ENCODE peak calls at places on chromosomes 2 and 18, in eight cellular contexts. M is HCT116, D is right cardiac atrium, K is breast epithelium, E is psoas muscle, Q is hepatocyte, T is gastrocnemius medialis, R is kidney. P is an unnamed sample. For H3K4me1 and H3K9me3, the result is how much of the 10 kb centered on the place peaks cover.

GRCh38 chr2:173184031-173185004 is 108.7 kb downstream of the MAP3K20 start:
- DNase-seq in M (peak), D (peak), K (no peak), E (peak), Q (peak), T (peak), R (no peak), P (peak)

GRCh38 chr2:191245869-191246531 is 796 bp downstream of the MYO1B start:
- DNase-seq in M (peak), D (peak), K (peak), E (peak), Q (peak), T (peak), R (peak), P (peak)

GRCh38 chr2:33666879-33667278 is 67.8 kb upstream of the FAM98A start:
- DNase-seq in M (no peak), D (peak), K (no peak), E (no peak), Q (no peak), T (no peak), R (no peak), P (no peak)

GRCh38 chr2:145744541-145745386 is 1224.8 kb upstream of the ZEB2 start:
- DNase-seq in M (no peak), D (no peak), K (no peak), E (no peak), Q (peak), T (no peak), R (no peak), P (no peak)

GRCh38 chr2:239225921-239226561 is 174.8 kb downstream of the HDAC4 start:
- DNase-seq in M (no peak), D (no peak), K (no peak), E (peak), Q (peak), T (no peak), R (no peak), P (no peak)

GRCh38 chr2:3730646-3731045 is 27.3 kb downstream of the DCDC2C start:
- DNase-seq in M (no peak), D (no peak), K (no peak), E (no peak), Q (no peak), T (no peak), R (no peak), P (no peak)

GRCh38 chr2:54597153-54597827 is 126.2 kb upstream of the EML6 start:
- DNase-seq in M (no peak), D (peak), K (no peak), E (peak), Q (no peak), T (peak), R (no peak), P (peak)

GRCh38 chr2:216991563-216991962 is 131.7 kb upstream of the TNP1 start:
- DNase-seq in M (no peak), D (peak), K (no peak), E (peak), Q (no peak), T (peak), R (peak), P (peak)

GRCh38 chr2:26352892-26353291 is 6.3 kb upstream of the ADGRF3 start:
- DNase-seq in M (peak), D (no peak), K (no peak), E (no peak), Q (no peak), T (no peak), R (no peak), P (no peak)

GRCh38 chr18:3593381-3593903 is 143.5 kb downstream of the TGIF1 start:
- DNase-seq in M (no peak), D (peak), K (peak), E (no peak), Q (no peak), T (no peak), R (no peak), P (no peak)

GRCh38 chr18:58043452-58044369 is at the start of gene NEDD4L:
- DNase-seq in M (peak), D (peak), K (peak), E (peak), Q (peak), T (peak), R (peak), P (peak)

GRCh38 chr2:108212671-108213070 is 27.1 kb upstream of the SULT1C3 start:
- DNase-seq in M (no peak), D (no peak), K (no peak), E (no peak), Q (no peak), T (no peak), R (no peak), P (no peak)

GRCh38 chr18:12657849-12658829 is at the start of gene SPIRE1:
- DNase-seq in M (no peak), D (peak), K (peak), E (peak), Q (peak), T (peak), R (peak), P (peak)

GRCh38 chr2:38074775-38075435 is 1.0 kb downstream of the CYP1B1 start:
- DNase-seq in M (no peak), D (peak), K (no peak), E (peak), Q (peak), T (no peak), R (peak), P (peak)

DNA sequence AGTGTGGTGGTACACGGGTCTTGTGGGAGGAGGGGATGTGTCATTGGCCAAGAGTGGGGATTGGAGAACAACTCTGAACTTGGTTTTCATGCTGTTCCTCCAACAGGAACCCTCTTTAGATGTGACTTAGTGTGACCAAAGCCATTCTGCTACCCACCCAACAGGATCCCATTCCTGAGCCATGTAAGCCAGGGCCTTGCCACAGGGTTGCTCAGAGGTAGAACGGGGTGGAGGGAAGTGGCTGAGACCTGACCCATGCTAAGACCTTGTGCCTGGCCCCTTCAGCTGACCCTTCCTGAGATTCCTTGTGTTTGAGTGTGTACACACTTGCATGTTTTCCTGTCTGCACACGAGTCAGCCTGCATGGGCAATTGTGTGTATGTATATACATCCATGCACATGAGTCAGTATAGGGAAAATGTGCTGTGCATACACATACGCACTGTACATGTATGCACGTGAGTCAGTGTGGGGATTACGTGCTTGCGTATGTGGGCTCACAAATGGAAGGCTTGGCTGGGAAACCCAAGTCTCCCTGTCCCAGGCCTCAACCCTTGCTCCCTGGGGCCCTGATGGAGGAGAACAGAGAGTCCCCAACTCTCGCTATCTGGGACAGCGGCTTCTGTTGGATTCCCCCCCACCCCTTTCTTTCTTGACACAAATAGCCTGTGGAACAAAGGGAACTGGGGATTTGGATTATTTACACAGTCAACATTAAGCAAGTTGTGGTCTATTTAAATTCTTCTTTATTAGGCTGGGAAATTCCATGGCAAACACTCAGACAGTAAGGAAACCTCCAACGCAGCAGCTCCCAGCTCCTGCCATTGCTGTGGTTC is 339.8 kb downstream of the DYSF start:
- DNase-seq in M (no peak), D (no peak), K (no peak), E (no peak), Q (peak), T (no peak), R (no peak), P (no peak)
- H3K4me1 ChIP-seq in M (under half), D (under half), K (under half), E (under half), Q (under half), T (under half), R (under half), P (under half)

DNA sequence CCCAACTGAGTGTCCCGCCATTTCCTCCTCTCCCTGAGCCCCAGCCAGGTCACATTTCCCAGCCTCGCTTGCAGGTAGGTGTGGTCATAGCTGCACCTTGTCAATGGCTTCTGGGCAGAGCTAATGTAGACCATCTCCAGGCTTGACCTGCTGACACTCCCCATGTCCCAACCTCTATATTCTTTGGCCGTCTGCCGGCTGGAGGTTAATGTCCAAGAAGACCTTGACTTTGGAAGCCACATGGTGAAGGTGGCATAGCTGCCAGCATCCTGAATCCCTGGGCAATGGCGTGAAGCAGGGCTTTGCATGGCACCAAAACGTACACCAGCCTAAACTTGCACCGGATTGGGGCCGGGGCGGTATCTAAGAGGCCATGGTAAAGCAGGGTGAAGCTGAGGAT is 88.3 kb downstream of the SPP2 start:
- DNase-seq in M (no peak), D (no peak), K (no peak), E (no peak), Q (no peak), T (no peak), R (no peak), P (no peak)
- H3K9me3 ChIP-seq in M (under half), D (under half), K (under half), E (under half), Q (under half), T (under half), R (under half), P (under half)

GRCh38 chr18:62073461-62073860 is 113.4 kb downstream of the PIGN start:
- DNase-seq in M (no peak), D (no peak), K (no peak), E (no peak), Q (no peak), T (no peak), R (no peak), P (no peak)

GRCh38 chr18:62072370-62072769 is 114.5 kb downstream of the PIGN start:
- DNase-seq in M (no peak), D (no peak), K (no peak), E (no peak), Q (no peak), T (no peak), R (no peak), P (no peak)

GRCh38 chr18:62069556-62069955 is 117.3 kb downstream of the PIGN start:
- DNase-seq in M (no peak), D (no peak), K (no peak), E (no peak), Q (no peak), T (no peak), R (no peak), P (no peak)

GRCh38 chr18:62070306-62070705 is 116.5 kb downstream of the PIGN start:
- DNase-seq in M (no peak), D (no peak), K (no peak), E (no peak), Q (no peak), T (no peak), R (no peak), P (no peak)

GRCh38 chr18:62071071-62071470 is 115.8 kb downstream of the PIGN start:
- DNase-seq in M (no peak), D (no peak), K (no peak), E (no peak), Q (no peak), T (no peak), R (no peak), P (no peak)
- H3K4me3 ChIP-seq in M (no peak), D (no peak), K (no peak), E (no peak), Q (no peak), T (no peak), R (no peak), P (no peak)

DNA sequence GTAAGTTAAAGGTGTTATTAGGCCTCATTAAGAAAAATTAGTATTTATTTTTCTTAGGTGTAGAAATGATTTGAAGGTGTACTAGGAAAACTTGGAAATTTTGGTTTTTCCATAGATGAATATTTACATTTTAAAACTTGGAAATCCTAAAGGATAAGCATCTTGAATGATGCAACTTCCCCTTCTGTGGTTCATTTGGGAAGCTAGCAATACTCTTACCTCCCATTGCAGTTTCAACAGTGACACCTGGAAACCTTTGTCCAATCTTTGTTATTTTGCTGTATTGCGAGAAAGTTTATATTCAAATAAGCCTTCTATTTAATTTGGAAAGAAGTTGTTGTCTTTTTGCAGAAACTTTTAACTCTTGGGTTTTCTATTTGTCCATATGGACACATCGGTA is 68.5 kb downstream of the ZEB2 start:
- DNase-seq in M (no peak), D (no peak), K (no peak), E (no peak), Q (no peak), T (no peak), R (no peak), P (no peak)
- H3K4me1 ChIP-seq in M (under half), D (under half), K (under half), E (under half), Q (under half), T (under half), R (under half), P (under half)

GRCh38 chr2:80715433-80715832 is 410.9 kb upstream of the LRRTM1 start:
- DNase-seq in M (no peak), D (no peak), K (no peak), E (no peak), Q (no peak), T (no peak), R (no peak), P (no peak)

GRCh38 chr2:80719607-80720006 is 415.1 kb upstream of the LRRTM1 start:
- DNase-seq in M (no peak), D (no peak), K (no peak), E (no peak), Q (no peak), T (no peak), R (no peak), P (no peak)
- H3K9me3 ChIP-seq in M (under half), D (under half), K (under half), E (under half), Q (under half), T (under half), R (under half), P (under half)

GRCh38 chr2:171411214-171411613 is 22.6 kb downstream of the METTL8 start:
- DNase-seq in M (no peak), D (no peak), K (no peak), E (no peak), Q (no peak), T (no peak), R (no peak), P (no peak)

GRCh38 chr2:171410624-171411023 is 23.2 kb downstream of the METTL8 start:
- DNase-seq in M (no peak), D (no peak), K (no peak), E (no peak), Q (no peak), T (no peak), R (no peak), P (no peak)

GRCh38 chr2:171410101-171410500 is 23.7 kb downstream of the METTL8 start:
- DNase-seq in M (no peak), D (no peak), K (no peak), E (no peak), Q (no peak), T (no peak), R (no peak), P (no peak)

GRCh38 chr2:171407030-171407707 is 26.6 kb downstream of the METTL8 start:
- DNase-seq in M (no peak), D (no peak), K (no peak), E (no peak), Q (no peak), T (no peak), R (no peak), P (no peak)

GRCh38 chr2:171409436-171409971 is 24.3 kb downstream of the METTL8 start:
- DNase-seq in M (no peak), D (no peak), K (no peak), E (no peak), Q (no peak), T (no peak), R (no peak), P (no peak)
- H3K4me3 ChIP-seq in M (no peak), D (no peak), K (peak), E (peak), Q (no peak), T (no peak), R (peak), P (no peak)

DNA sequence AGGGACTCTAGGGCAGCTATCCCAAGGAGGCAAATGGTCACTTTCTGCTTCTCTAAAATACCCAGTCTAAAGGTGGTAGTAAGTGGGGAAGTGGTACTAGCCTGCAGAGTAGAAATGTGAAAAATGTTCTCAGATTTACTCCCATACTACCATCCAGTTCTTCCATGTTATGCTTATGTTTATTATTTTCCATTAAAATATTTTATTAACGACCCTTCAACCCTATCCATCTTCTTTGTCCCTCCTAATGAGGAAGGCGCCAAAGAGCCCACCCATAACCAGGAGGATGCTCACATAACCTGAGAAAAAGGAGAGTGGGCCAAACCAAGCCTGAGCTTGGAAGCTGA is 153.5 kb downstream of the ANTXR1 start:
- DNase-seq in M (no peak), D (no peak), K (no peak), E (no peak), Q (no peak), T (no peak), R (no peak), P (no peak)
- H3K4me1 ChIP-seq in M (under half), D (under half), K (under half), E (under half), Q (under half), T (under half), R (under half), P (under half)

GRCh38 chr18:80088036-80088435 is 21.0 kb upstream of the ADNP2 start:
- DNase-seq in M (no peak), D (no peak), K (no peak), E (no peak), Q (no peak), T (no peak), R (no peak), P (no peak)

GRCh38 chr18:80088823-80089222 is 20.2 kb upstream of the ADNP2 start:
- DNase-seq in M (no peak), D (no peak), K (no peak), E (no peak), Q (no peak), T (no peak), R (no peak), P (no peak)

DNA sequence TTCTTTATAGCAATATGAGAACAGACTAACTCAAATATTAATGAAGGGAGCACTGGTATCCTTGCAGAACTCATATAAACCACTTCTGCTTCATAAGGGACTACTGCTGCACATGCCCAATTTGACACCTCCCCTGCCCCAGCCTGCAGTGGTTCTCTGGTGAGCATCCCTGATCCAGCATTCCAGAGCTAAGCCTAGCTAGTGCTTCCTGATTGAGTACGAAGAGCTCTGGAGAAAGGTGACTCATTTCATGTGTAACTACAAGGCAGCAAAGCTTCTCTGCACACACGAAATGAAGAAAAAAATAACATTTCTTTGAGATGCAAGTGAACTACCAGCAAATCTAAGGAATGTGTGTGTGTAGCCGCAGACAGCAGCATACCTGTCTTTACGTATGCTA is 22.8 kb upstream of the ADNP2 start:
- DNase-seq in M (no peak), D (no peak), K (no peak), E (no peak), Q (no peak), T (no peak), R (no peak), P (no peak)
- H3K9me3 ChIP-seq in M (under half), D (under half), K (under half), E (under half), Q (under half), T (under half), R (under half), P (under half)

GRCh38 chr18:39969813-39970494 is 1985.1 kb upstream of the PIK3C3 start:
- DNase-seq in M (no peak), D (no peak), K (no peak), E (no peak), Q (no peak), T (no peak), R (no peak), P (no peak)
- H3K4me3 ChIP-seq in M (no peak), D (no peak), K (no peak), E (no peak), Q (no peak), T (no peak), R (no peak), P (no peak)